ENCODE peak calls at places on chromosomes 4 and X, in seven cellular contexts. B is AG04450, P is cardiac fibroblast, S is lung, O is BJ, G is LNCaP clone FGC, M is heart right ventricle. V is an unnamed sample.
A peak's percentile ranks its signal among the peaks of the same experiment; 100 is the strongest.

GRCh38 chrX:140273921-140274320 is 230.9 kb downstream of the SOX3 start:
- DNase-seq in B (no peak), P (no peak), S (no peak), O (no peak), G (no peak), M (no peak), V (no peak)

GRCh38 chrX:52359614-52360232 is 9.1 kb upstream of the XAGE2 start:
- DNase-seq in B (no peak), P (peak; percentile 57), S (no peak), O (no peak), G (no peak), M (no peak), V (no peak)

GRCh38 chr4:90786602-90787001 is 659.4 kb downstream of the CCSER1 start:
- DNase-seq in B (no peak), P (no peak), S (no peak), O (no peak), G (no peak), M (no peak), V (no peak)

GRCh38 chrX:3312109-3312508 is 34.3 kb downstream of the MXRA5 start:
- DNase-seq in B (no peak), P (no peak), S (no peak), O (no peak), G (no peak), M (no peak), V (no peak)

GRCh38 chr4:38177035-38177791 is 217.0 kb downstream of the PTTG2 start:
- DNase-seq in B (no peak), P (peak; percentile 59), S (peak; percentile 31), O (no peak), G (no peak), M (peak; percentile 36), V (no peak)

GRCh38 chrX:53239474-53239873 is 14.5 kb upstream of the KDM5C start:
- DNase-seq in B (no peak), P (peak; percentile 4), S (no peak), O (no peak), G (no peak), M (no peak), V (no peak)

GRCh38 chrX:18194688-18195087 is 26.0 kb downstream of the BEND2 start:
- DNase-seq in B (no peak), P (no peak), S (no peak), O (no peak), G (no peak), M (no peak), V (no peak)

GRCh38 chrX:45771114-45771513 is 570.4 kb upstream of the DIPK2B start:
- DNase-seq in B (peak; percentile 75), P (peak; percentile 94), S (peak; percentile 44), O (peak; percentile 82), G (peak; percentile 33), M (peak; percentile 5), V (peak; percentile 62)

GRCh38 chrX:112190646-112191045 is 108.1 kb upstream of the TRPC5 start:
- DNase-seq in B (no peak), P (no peak), S (no peak), O (no peak), G (no peak), M (no peak), V (no peak)

GRCh38 chr4:184441461-184442392 is 32.6 kb downstream of the IRF2 start:
- DNase-seq in B (no peak), P (no peak), S (no peak), O (no peak), G (no peak), M (peak; percentile 24), V (no peak)

GRCh38 chr4:110514889-110515479 is 39.0 kb downstream of the ENPEP start:
- DNase-seq in B (no peak), P (peak; percentile 67), S (no peak), O (no peak), G (no peak), M (no peak), V (no peak)

GRCh38 chr4:56130609-56131150 is 181.9 kb downstream of the CEP135 start:
- DNase-seq in B (no peak), P (peak; percentile 53), S (no peak), O (no peak), G (no peak), M (no peak), V (no peak)

GRCh38 chrX:153907456-153907855 is 3.0 kb downstream of the AVPR2 start:
- DNase-seq in B (no peak), P (no peak), S (no peak), O (no peak), G (no peak), M (no peak), V (no peak)

GRCh38 chr4:160202802-160203201 is 1099.9 kb downstream of the RAPGEF2 start:
- DNase-seq in B (no peak), P (no peak), S (no peak), O (no peak), G (no peak), M (no peak), V (no peak)

GRCh38 chr4:8159522-8160232 is 1.1 kb upstream of the ABLIM2 start:
- DNase-seq in B (no peak), P (no peak), S (no peak), O (no peak), G (no peak), M (no peak), V (no peak)

GRCh38 chr4:134313591-134313990 is 112.0 kb upstream of the PABPC4L start:
- DNase-seq in B (no peak), P (no peak), S (no peak), O (no peak), G (no peak), M (no peak), V (no peak)

GRCh38 chr4:88242144-88242543 is 42.2 kb downstream of the PPM1K start:
- DNase-seq in B (no peak), P (no peak), S (no peak), O (no peak), G (no peak), M (no peak), V (no peak)

GRCh38 chr4:11252149-11252548 is 176.5 kb downstream of the HS3ST1 start:
- DNase-seq in B (no peak), P (no peak), S (no peak), O (no peak), G (no peak), M (no peak), V (no peak)

GRCh38 chr4:38667005-38667771 is 3.2 kb downstream of the KLF3 start:
- DNase-seq in B (peak; percentile 97), P (peak; percentile 100), S (peak; percentile 81), O (peak; percentile 92), G (peak; percentile 79), M (peak; percentile 90), V (peak; percentile 97)

GRCh38 chrX:125333583-125333982 is 13.9 kb downstream of the TEX13C start:
- DNase-seq in B (no peak), P (no peak), S (no peak), O (no peak), G (no peak), M (no peak), V (no peak)

GRCh38 chrX:125322431-125322830 is 2.8 kb downstream of the TEX13C start:
- DNase-seq in B (no peak), P (no peak), S (no peak), O (no peak), G (no peak), M (no peak), V (no peak)

GRCh38 chrX:125326599-125326998 is 6.9 kb downstream of the TEX13C start:
- DNase-seq in B (no peak), P (no peak), S (no peak), O (no peak), G (no peak), M (no peak), V (no peak)

DNA sequence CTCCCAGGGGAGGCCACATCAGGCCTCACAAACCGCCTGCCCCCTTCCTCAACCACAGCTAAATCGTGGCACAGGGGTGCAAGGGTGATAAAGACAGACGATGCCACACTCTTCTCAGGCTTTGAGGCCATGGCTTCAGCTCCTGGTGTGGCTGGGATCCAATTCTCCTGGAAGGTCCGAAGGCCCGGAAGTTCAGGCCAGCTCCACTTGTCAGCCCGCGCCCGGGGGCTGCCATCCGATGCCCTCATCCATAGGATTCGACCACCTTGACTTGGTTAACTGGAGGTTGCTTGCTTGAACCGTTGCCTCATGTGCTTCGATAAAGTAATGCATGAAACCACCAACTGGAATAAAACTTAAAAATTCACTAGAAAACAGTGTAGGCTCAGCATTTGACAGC is 8.2 kb downstream of the TEX13C start:
- DNase-seq in B (no peak), P (no peak), S (no peak), O (no peak), G (no peak), M (no peak), V (no peak)
- H3K4me3 ChIP-seq in B (no peak overlapping the region), P (no peak overlapping the region), S (no peak overlapping the region), O (no peak overlapping the region), G (no peak overlapping the region), M (no peak overlapping the region), V (no peak overlapping the region)

GRCh38 chr4:1249731-1250526 is 999 bp upstream of the CTBP1 start:
- DNase-seq in B (no peak), P (peak; percentile 63), S (peak; percentile 51), O (no peak), G (no peak), M (no peak), V (no peak)

GRCh38 chr4:1250527-1250812 is 1.5 kb upstream of the CTBP1 start:
- DNase-seq in B (no peak), P (no peak), S (no peak), O (no peak), G (no peak), M (no peak), V (no peak)

GRCh38 chr4:1247811-1248261 is 1.1 kb downstream of the CTBP1 start:
- DNase-seq in B (no peak), P (no peak), S (no peak), O (no peak), G (no peak), M (no peak), V (no peak)

GRCh38 chr4:1248262-1249147 is at the start of gene CTBP1:
- DNase-seq in B (peak; percentile 45), P (peak; percentile 83), S (peak; percentile 70), O (no peak), G (no peak), M (peak; percentile 67), V (peak; percentile 29)

DNA sequence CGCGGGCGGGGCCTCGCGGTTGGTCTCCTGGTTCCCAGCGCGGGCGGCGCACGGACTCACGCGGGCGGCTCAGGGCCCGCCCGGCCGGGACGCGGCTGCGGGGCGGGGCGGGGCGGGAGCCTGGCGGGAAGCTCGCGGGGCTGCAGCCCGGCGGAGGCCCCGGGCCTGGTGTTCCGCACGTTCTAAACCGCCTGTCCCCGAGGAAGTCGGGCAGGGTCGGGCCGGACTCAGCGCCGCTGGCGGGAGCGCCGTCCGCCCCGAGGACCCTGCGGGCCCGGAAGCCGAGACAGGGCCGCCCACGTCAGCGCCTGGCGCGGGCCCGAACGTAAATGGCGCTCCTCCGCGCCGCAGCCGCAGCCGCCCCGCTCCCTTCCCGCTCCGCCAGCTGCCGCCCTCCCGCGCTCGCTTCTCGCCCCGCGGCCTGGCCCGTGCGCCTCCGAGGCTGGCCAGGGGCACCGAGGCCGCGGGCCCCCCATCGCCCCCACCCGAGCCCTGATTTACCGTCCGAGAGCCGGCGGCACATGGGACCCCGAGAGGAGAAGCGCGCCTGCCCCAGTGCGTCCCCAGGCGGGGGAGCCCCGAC is 309 bp upstream of the CTBP1 start:
- DNase-seq in B (no peak), P (peak; percentile 86), S (peak; percentile 76), O (no peak), G (peak; percentile 46), M (peak; percentile 85), V (peak; percentile 57)
- TF ChIP-seq CTCF in B (no peak), P (no peak), S (no peak), O (no peak), G (no peak), M (no peak), V (no peak)

GRCh38 chrX:137574102-137574783 is 8.3 kb downstream of the ZIC3 start:
- DNase-seq in B (no peak), P (no peak), S (no peak), O (no peak), G (no peak), M (no peak), V (peak; percentile 55)
- H3K4me3 ChIP-seq in B (no peak overlapping the region), P (no peak overlapping the region), S (no peak overlapping the region), O (no peak overlapping the region), G (no peak overlapping the region), M (no peak overlapping the region), V (peak overlapping the region; percentile 24)

GRCh38 chr4:6986781-6987565 is 56.2 kb upstream of the TADA2B start:
- DNase-seq in B (peak; percentile 66), P (peak; percentile 92), S (peak; percentile 95), O (no peak), G (peak; percentile 62), M (peak; percentile 94), V (peak; percentile 74)
- TF ChIP-seq CTCF in B (no peak), P (no peak), S (no peak), O (peak; percentile 15), G (no peak), M (no peak), V (no peak)